ENCODE peak calls at places on chromosome X, in five cellular contexts. B is PC-3, X is fibroblast of lung, R is MM.1S, A is keratinocyte. Q is an unnamed sample.

GRCh38 chrX:17376381-17377046 is 1.5 kb downstream of the NHS start:
- DNase-seq in B (peak; percentile 34), X (no peak), R (no peak), A (no peak), Q (peak; percentile 47)

GRCh38 chrX:134780908-134781307 is 122.6 kb upstream of the PLAC1 start:
- DNase-seq in B (no peak), X (no peak), R (no peak), A (no peak), Q (no peak)

GRCh38 chrX:2841511-2841910 is 12.8 kb downstream of the GYG2 start:
- DNase-seq in B (no peak), X (no peak), R (no peak), A (no peak), Q (no peak)

GRCh38 chrX:71536285-71536684 is 3.4 kb downstream of the OGT start:
- DNase-seq in B (no peak), X (no peak), R (peak; percentile 21), A (no peak), Q (no peak)

GRCh38 chrX:32155044-32155638 is 1056.2 kb downstream of the DMD start:
- DNase-seq in B (no peak), X (no peak), R (no peak), A (no peak), Q (no peak)

GRCh38 chrX:30613736-30614135 is 36.2 kb upstream of the TASL start:
- DNase-seq in B (no peak), X (no peak), R (no peak), A (no peak), Q (no peak)

GRCh38 chrX:150542846-150543229 is 25.6 kb upstream of the MTM1 start:
- DNase-seq in B (no peak), X (no peak), R (no peak), A (no peak), Q (no peak)

GRCh38 chrX:72003811-72004750 is 93.4 kb downstream of the NHSL2 start:
- DNase-seq in B (peak; percentile 42), X (no peak), R (no peak), A (no peak), Q (peak; percentile 90)

GRCh38 chrX:30659421-30659820 is 6.2 kb downstream of the GK start:
- DNase-seq in B (peak; percentile 83), X (peak; percentile 95), R (no peak), A (peak; percentile 11), Q (no peak)

GRCh38 chrX:110786486-110786885 is 9.1 kb downstream of the CHRDL1 start:
- DNase-seq in B (peak; percentile 25), X (no peak), R (no peak), A (no peak), Q (no peak)

GRCh38 chrX:3166670-3167455 is 125.6 kb downstream of the ARSF start:
- DNase-seq in B (no peak), X (no peak), R (no peak), A (no peak), Q (no peak)

DNA sequence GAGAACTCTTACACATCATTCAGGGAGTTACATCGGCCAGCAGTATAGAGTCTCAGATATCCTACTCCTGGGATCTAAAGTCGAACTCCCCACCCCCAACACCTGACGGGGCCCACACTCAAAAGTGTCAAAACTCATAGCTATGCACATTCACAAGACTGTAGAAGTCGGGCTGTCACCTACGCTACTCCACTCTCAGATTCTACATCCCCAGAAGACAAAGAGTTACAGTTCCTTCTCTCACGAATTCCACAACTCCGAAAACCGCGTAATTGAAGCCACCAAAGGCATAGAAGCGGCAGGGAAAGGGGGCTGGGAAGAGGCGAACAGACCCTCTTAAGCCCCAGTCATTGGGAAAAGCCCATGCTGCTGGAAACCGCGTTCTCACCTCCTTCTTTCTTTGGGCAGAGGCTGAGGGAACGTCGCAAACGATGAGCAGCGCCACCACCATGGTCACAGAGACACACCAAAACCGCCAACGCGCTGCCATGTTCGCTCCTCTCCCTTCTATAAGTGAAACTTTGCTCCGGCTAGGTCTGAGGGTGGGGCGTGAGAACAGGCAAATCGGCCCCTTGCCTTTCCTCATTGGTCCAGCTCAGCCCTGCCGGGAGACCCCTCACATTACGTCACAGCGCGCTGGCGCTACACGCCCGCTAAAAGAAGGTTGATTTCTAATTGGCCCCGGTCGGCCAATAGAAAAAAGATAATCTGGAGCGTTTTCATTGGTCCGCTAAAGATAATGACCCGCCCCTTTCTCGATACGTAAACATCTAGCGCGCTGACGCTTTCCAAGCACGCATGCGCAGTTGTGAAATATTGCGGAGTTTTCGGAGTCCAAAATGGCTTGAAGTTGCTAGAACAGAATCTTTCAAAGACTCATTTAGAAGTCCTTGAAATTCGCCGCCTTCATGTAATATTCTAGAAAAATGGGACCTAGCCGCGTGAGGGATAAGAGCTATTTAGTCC is at the start of gene MAGT1:
- DNase-seq in B (peak; percentile 98), X (peak; percentile 97), R (peak; percentile 97), A (peak; percentile 71), Q (peak; percentile 98)
- H3K79me2 ChIP-seq in B (peaks cover 60% of the 10 kb centered on the region), X (peaks cover 42% of the 10 kb centered on the region), R (peaks cover 57% of the 10 kb centered on the region), A (peaks cover 52% of the 10 kb centered on the region), Q (peaks cover 14% of the 10 kb centered on the region)

GRCh38 chrX:152842772-152843338 is 12.0 kb downstream of the NSDHL start:
- DNase-seq in B (peak; percentile 37), X (no peak), R (no peak), A (no peak), Q (no peak)

GRCh38 chrX:152843852-152844251 is 13.0 kb downstream of the NSDHL start:
- DNase-seq in B (no peak), X (no peak), R (no peak), A (no peak), Q (peak; percentile 3)

GRCh38 chrX:152844256-152844655 is 13.4 kb downstream of the NSDHL start:
- DNase-seq in B (no peak), X (no peak), R (no peak), A (no peak), Q (no peak)

GRCh38 chrX:152847281-152847680 is 16.4 kb downstream of the NSDHL start:
- DNase-seq in B (no peak), X (no peak), R (no peak), A (no peak), Q (no peak)

GRCh38 chrX:152845618-152846240 is 14.9 kb downstream of the NSDHL start:
- DNase-seq in B (no peak), X (no peak), R (no peak), A (no peak), Q (no peak)
- H3K79me2 ChIP-seq in B (peaks cover 50% of the 10 kb centered on the region), X (peaks cover 18% of the 10 kb centered on the region), R (peaks cover 29% of the 10 kb centered on the region), A (peaks cover 50% of the 10 kb centered on the region), Q (peaks cover 15% of the 10 kb centered on the region)

GRCh38 chrX:46547857-46548256 is 2.6 kb upstream of the ZNF674 start:
- DNase-seq in B (peak; percentile 68), X (peak; percentile 71), R (no peak), A (peak; percentile 23), Q (peak; percentile 63)

GRCh38 chrX:46545111-46546005 is at the start of gene ZNF674:
- DNase-seq in B (peak; percentile 95), X (peak; percentile 92), R (peak; percentile 91), A (peak; percentile 65), Q (peak; percentile 95)

GRCh38 chrX:46551494-46552128 is 6.4 kb upstream of the ZNF674 start:
- DNase-seq in B (peak; percentile 19), X (peak; percentile 45), R (no peak), A (no peak), Q (peak; percentile 97)

GRCh38 chrX:46553935-46554334 is 8.7 kb upstream of the ZNF674 start:
- DNase-seq in B (no peak), X (no peak), R (no peak), A (no peak), Q (no peak)

GRCh38 chrX:46549914-46550313 is 4.7 kb upstream of the ZNF674 start:
- DNase-seq in B (no peak), X (no peak), R (no peak), A (no peak), Q (peak; percentile 31)
- H3K79me2 ChIP-seq in B (peaks cover 41% of the 10 kb centered on the region), X (peaks cover 30% of the 10 kb centered on the region), R (peaks cover 38% of the 10 kb centered on the region), A (peaks cover 28% of the 10 kb centered on the region), Q (peaks cover 19% of the 10 kb centered on the region)

GRCh38 chrX:155221351-155221750 is 5.1 kb downstream of the VBP1 start:
- DNase-seq in B (no peak), X (no peak), R (no peak), A (no peak), Q (no peak)
- H3K79me2 ChIP-seq in B (peaks cover 50% of the 10 kb centered on the region), X (peaks cover 31% of the 10 kb centered on the region), R (peaks cover 65% of the 10 kb centered on the region), A (peaks cover 27% of the 10 kb centered on the region), Q (peaks cover 17% of the 10 kb centered on the region)

GRCh38 chrX:101407748-101408529 is at the start of the genes GLA and HNRNPH2:
- DNase-seq in B (peak; percentile 98), X (peak; percentile 99), R (peak; percentile 97), A (peak; percentile 90), Q (peak; percentile 99)
- H3K79me2 ChIP-seq in B (peaks cover 77% of the 10 kb centered on the region), X (peaks cover 55% of the 10 kb centered on the region), R (peaks cover 74% of the 10 kb centered on the region), A (peaks cover 63% of the 10 kb centered on the region), Q (peaks cover 25% of the 10 kb centered on the region)

DNA sequence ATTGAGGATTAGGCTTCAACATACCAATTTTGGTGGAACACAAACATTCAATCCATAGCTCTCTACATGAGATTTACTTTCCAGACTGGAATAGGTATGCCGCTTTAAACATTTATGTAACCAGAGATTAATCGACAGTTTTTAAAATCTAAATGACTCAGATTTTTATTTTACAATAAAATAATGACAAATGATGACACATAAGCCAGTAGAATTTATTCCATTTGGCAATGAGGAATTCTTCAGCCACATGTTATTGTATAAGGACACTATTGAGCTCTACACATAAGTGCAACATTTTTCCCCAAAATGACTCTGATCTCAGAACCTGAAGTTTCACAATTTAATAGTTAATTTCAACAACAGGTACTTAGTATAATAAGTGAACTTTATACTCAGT is 227.0 kb upstream of the PRPS2 start:
- DNase-seq in B (peak; percentile 81), X (no peak), R (no peak), A (no peak), Q (no peak)
- H3K79me2 ChIP-seq in B (no peaks in the 10 kb centered on the region), X (no peaks in the 10 kb centered on the region), R (no peaks in the 10 kb centered on the region), A (no peaks in the 10 kb centered on the region), Q (no peaks in the 10 kb centered on the region)

GRCh38 chrX:1521459-1521956 is 15.5 kb downstream of the P2RY8 start:
- DNase-seq in B (no peak), X (no peak), R (peak; percentile 89), A (no peak), Q (peak; percentile 81)
- H3K79me2 ChIP-seq in B (no peaks in the 10 kb centered on the region), X (no peaks in the 10 kb centered on the region), R (peaks cover 77% of the 10 kb centered on the region), A (no peaks in the 10 kb centered on the region), Q (no peaks in the 10 kb centered on the region)

GRCh38 chrX:44144491-44144890 is 171.3 kb upstream of the NDP start:
- DNase-seq in B (no peak), X (no peak), R (no peak), A (no peak), Q (no peak)
- H3K79me2 ChIP-seq in B (no peaks in the 10 kb centered on the region), X (no peaks in the 10 kb centered on the region), R (no peaks in the 10 kb centered on the region), A (no peaks in the 10 kb centered on the region), Q (no peaks in the 10 kb centered on the region)

DNA sequence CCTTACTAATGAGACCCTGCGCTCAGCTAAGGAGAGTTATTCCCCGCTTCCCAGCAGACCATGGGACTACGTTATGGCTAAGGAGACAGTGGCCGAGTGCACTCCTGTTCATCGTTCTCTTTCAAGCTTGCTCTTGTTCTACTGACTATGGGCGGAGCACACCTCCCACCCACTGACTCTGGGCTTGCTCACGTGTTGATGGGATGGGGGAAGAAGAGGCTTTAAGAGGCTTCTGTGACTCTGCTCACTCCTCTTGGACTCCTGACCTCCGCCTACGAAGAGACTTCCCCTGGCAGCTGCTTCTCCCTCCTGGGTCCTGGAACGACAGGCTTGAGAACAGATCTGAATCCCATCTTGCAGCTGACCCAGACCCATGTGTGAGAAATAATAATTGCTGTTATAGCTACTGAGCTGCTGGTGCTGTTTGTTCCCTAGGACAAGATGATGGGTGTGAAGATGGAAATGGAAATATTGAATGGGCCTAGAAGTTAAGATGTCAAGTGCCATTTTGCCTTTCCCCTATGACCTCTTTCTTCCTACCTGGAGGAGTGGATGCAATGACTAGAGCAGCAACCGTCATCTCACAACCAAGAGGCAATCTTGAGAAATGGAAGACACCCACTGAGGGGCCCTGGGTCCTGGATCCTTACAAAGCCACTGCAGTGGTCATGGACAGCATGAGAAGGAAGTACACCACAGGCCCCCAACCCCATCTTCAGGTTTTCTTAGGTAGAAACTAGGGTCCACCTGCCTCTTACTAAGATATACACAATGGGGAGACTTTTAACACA is 38.7 kb upstream of the IRAK1 start:
- DNase-seq in B (no peak), X (no peak), R (no peak), A (no peak), Q (no peak)
- H3K79me2 ChIP-seq in B (peaks cover 64% of the 10 kb centered on the region), X (peaks cover 28% of the 10 kb centered on the region), R (peaks cover 54% of the 10 kb centered on the region), A (peaks cover 31% of the 10 kb centered on the region), Q (peaks cover 8% of the 10 kb centered on the region)

Q was measured in mesendoderm.